ENCODE peak calls at places on chromosomes 13 and 19, in seven cellular contexts. N is breast epithelium, O is aorta, E is fibroblast of lung, J is suprapubic skin, P is heart right ventricle, S is right cardiac atrium. Q is an unnamed sample. For H3K4me1, the result is how much of the 10 kb centered on the place peaks cover.

GRCh38 chr19:53809518-53810186 is 14.5 kb downstream of the NLRP12 start:
- DNase-seq in J (no peak), P (no peak), S (peak), E (no peak), O (no peak), N (no peak), Q (no peak)

GRCh38 chr13:94480672-94481145 is 1.2 kb upstream of the DCT start:
- DNase-seq in O (no peak), P (no peak), E (peak), S (peak), N (no peak), J (no peak), Q (peak)

GRCh38 chr19:32223595-32224370 is 121.6 kb upstream of the ZNF507 start:
- DNase-seq in N (no peak), E (no peak), S (no peak), O (no peak), J (no peak), P (no peak), Q (no peak)

GRCh38 chr13:33270906-33271538 is 14.5 kb downstream of the STARD13 start:
- DNase-seq in S (no peak), N (no peak), E (peak), J (no peak), P (no peak), O (no peak), Q (no peak)

GRCh38 chr19:42091300-42092266 is 15.6 kb downstream of the ZNF574 start:
- DNase-seq in N (no peak), E (peak), P (no peak), O (no peak), S (no peak), J (no peak), Q (no peak)

GRCh38 chr19:4157164-4157563 is 3.7 kb downstream of the CREB3L3 start:
- DNase-seq in J (no peak), S (no peak), P (no peak), N (no peak), E (no peak), O (no peak), Q (no peak)

GRCh38 chr13:106480511-106480910 is 55.0 kb downstream of the EFNB2 start:
- DNase-seq in J (no peak), N (no peak), E (no peak), O (no peak), S (no peak), P (no peak), Q (no peak)

GRCh38 chr19:3275583-3276340 is 51.3 kb downstream of the CELF5 start:
- DNase-seq in N (peak), O (peak), S (peak), E (peak), P (peak), J (peak), Q (peak)

GRCh38 chr13:98083936-98084335 is 59.0 kb upstream of the FARP1 start:
- DNase-seq in J (no peak), P (no peak), S (no peak), N (no peak), E (no peak), O (no peak), Q (no peak)

GRCh38 chr13:80131204-80131603 is 209.7 kb downstream of the SPRY2 start:
- DNase-seq in N (no peak), O (peak), J (peak), S (peak), E (peak), P (peak), Q (peak)

GRCh38 chr13:24304620-24305019 is 4.8 kb upstream of the C1QTNF9 start:
- DNase-seq in J (no peak), P (no peak), O (no peak), N (no peak), S (no peak), E (no peak), Q (no peak)

GRCh38 chr13:113975416-113975815 is 1.5 kb upstream of the C13orf46 start:
- DNase-seq in O (peak), P (no peak), J (peak), E (no peak), S (peak), N (no peak), Q (peak)

GRCh38 chr19:2507109-2507508 is 31.2 kb downstream of the GADD45B start:
- DNase-seq in E (peak), S (no peak), N (peak), J (no peak), P (no peak), O (no peak), Q (no peak)

GRCh38 chr13:52405369-52405766 is 604 bp downstream of the THSD1 start:
- DNase-seq in S (no peak), J (no peak), E (no peak), P (no peak), N (no peak), O (no peak), Q (peak)

DNA sequence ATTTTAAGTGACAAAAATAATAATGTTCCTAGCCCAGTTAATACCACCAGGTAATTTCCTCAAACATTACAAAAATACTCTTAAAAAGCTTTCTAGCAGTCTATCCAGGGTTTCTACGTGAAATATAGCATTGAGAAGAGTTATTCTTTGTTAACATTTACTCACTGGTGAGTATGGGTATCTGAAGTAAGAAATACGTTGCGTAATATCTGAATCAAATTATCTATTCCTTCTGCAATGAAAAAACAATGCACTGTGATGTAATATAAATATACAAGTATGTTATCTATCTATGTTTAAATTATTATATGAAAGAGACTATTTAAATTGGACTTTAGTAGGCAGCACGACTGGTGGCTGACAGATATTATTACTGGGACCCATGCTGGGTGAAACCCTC is 5.7 kb upstream of the IGFL2 start:
- DNase-seq in S (no peak), E (no peak), O (no peak), N (no peak), J (no peak), P (no peak), Q (no peak)
- H3K4me1 ChIP-seq in S (under half), E (under half), O (under half), N (under half), J (under half), P (under half), Q (under half)

GRCh38 chr19:11098861-11099260 is 9.6 kb downstream of the LDLR start:
- DNase-seq in J (no peak), S (no peak), N (no peak), P (no peak), E (no peak), O (no peak), Q (no peak)
- H3K4me1 ChIP-seq in J (under half), S (under half), N (under half), P (under half), E (under half), O (under half), Q (under half)

DNA sequence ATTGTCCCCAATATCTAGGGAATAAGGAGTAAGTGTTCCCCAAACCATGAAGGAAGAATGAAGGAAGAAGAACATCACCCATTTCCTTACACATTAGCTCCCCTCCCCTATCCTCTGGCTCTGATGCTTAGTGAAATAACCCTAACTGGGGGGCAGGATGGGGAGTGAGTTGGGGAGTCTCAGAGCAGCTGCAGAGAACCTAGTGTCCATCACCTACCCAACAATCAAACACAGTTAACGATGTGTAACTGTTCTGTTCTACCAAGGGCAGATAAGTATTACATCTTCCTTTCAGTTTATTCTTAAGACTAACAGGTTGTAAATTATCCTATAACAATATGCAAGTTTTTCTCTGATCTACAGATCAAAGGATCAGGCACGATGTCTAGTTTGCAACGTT is 12.8 kb downstream of the ELF1 start:
- DNase-seq in N (no peak), O (no peak), P (no peak), J (no peak), S (no peak), E (no peak), Q (no peak)
- H3K4me1 ChIP-seq in N (under half), O (under half), P (under half), J (half or more), S (under half), E (under half), Q (under half)

GRCh38 chr13:112928958-112929777 is 39.8 kb upstream of the MCF2L start:
- DNase-seq in P (peak), S (peak), J (no peak), E (peak), O (no peak), N (no peak), Q (no peak)

GRCh38 chr13:112929778-112930055 is 39.3 kb upstream of the MCF2L start:
- DNase-seq in E (no peak), N (no peak), O (no peak), P (no peak), S (no peak), J (no peak), Q (no peak)

GRCh38 chr13:112931028-112931934 is 37.7 kb upstream of the MCF2L start:
- DNase-seq in S (peak), P (no peak), O (no peak), E (peak), N (peak), J (no peak), Q (no peak)

GRCh38 chr13:112928020-112928931 is 40.7 kb upstream of the MCF2L start:
- DNase-seq in N (no peak), S (no peak), O (no peak), E (peak), P (no peak), J (no peak), Q (no peak)

DNA sequence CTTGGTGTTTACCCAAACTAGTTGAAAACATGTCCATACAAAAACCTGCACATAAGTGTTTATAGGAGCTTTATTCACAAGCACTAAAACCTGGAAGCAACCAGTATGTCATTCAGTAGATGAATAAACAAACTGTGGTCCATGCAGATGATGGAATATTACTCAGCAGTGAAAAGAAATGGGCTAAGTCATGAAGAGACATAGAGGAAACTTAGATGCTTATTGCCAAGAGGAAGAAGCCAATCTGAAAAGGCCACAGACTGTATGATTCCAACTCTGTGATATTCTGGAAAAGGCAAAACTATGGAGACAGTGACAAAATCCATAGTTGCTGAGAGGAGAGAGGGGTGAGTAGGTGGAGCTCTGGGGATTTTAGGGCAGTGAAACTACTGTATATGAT is 38.8 kb upstream of the MCF2L start:
- DNase-seq in J (no peak), P (no peak), S (no peak), O (no peak), N (no peak), E (no peak), Q (no peak)
- H3K4me1 ChIP-seq in J (under half), P (under half), S (under half), O (under half), N (under half), E (under half), Q (under half)

GRCh38 chr19:6514926-6515325 is 12.8 kb upstream of the TUBB4A start:
- DNase-seq in O (no peak), J (no peak), S (no peak), N (no peak), P (no peak), E (no peak), Q (no peak)
- H3K4me1 ChIP-seq in O (under half), J (under half), S (under half), N (under half), P (under half), E (under half), Q (under half)

DNA sequence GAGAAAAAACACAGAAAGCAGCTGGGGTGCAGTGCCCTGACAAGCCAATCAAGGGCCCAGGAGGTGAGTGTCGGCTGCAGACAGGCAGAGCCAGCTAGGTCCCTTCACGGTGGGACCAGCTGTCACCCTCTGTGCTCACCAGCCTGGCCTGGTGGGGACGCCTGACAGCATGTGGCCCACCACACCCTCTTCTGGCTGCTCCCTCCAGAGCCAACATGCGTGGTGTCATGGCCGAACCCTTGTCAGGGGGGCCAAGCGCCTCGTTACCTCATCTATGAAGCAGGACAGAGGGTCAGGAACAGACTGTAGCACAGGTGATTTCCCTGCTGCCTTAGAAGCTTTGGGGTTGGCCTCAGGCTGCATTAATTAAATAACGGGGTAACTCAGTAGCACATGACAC is 40.0 kb upstream of the ISYNA1 start:
- DNase-seq in N (no peak), S (no peak), E (no peak), P (no peak), J (no peak), O (no peak), Q (no peak)
- H3K4me1 ChIP-seq in N (under half), S (under half), E (under half), P (half or more), J (half or more), O (under half), Q (half or more)

GRCh38 chr19:13130886-13131490 is 12.9 kb downstream of the NACC1 start:
- DNase-seq in S (no peak), E (no peak), J (no peak), O (no peak), P (no peak), N (no peak), Q (no peak)
- H3K4me1 ChIP-seq in S (under half), E (under half), J (under half), O (under half), P (under half), N (under half), Q (under half)